ENCODE peak calls at places on chromosomes 7 and 10, in six cellular contexts. B is HepG2, U is SK-N-SH, T is K562, C is IMR-90, G is GM12878. Q is an unnamed sample.

GRCh38 chr10:97821308-97822038 is 28.2 kb upstream of the GOLGA7B start:
- DNase-seq in B (no peak), G (no peak), U (no peak), C (no peak), T (no peak), Q (no peak)

GRCh38 chr7:155457544-155458316 is at the start of gene EN2:
- DNase-seq in C (no peak), G (no peak), U (peak), B (no peak), T (peak), Q (no peak)

GRCh38 chr7:135499818-135500217 is 10.1 kb downstream of the CNOT4 start:
- DNase-seq in G (no peak), B (no peak), T (no peak), U (no peak), C (no peak), Q (no peak)

GRCh38 chr10:35448687-35449662 is 112.7 kb downstream of the CCNY start:
- DNase-seq in B (peak), T (no peak), C (no peak), U (no peak), G (no peak), Q (no peak)

GRCh38 chr10:48493083-48493871 is 111.6 kb downstream of the ARHGAP22 start:
- DNase-seq in T (no peak), G (no peak), U (peak), B (no peak), C (no peak), Q (no peak)

GRCh38 chr10:93408788-93409187 is 73.3 kb downstream of the MYOF start:
- DNase-seq in U (no peak), G (no peak), C (no peak), B (peak), T (no peak), Q (no peak)

GRCh38 chr10:75097666-75098285 is 13.7 kb upstream of the SAMD8 start:
- DNase-seq in C (peak), T (no peak), U (no peak), B (peak), G (no peak), Q (no peak)

GRCh38 chr7:55641811-55642210 is 69.5 kb upstream of the VOPP1 start:
- DNase-seq in C (no peak), U (no peak), B (no peak), T (no peak), G (peak), Q (no peak)

GRCh38 chr7:103446046-103446520 is at the start of gene SLC26A5:
- DNase-seq in B (no peak), G (no peak), U (peak), T (peak), C (no peak), Q (no peak)

GRCh38 chr7:16967174-16967868 is 85.5 kb upstream of the AGR3 start:
- DNase-seq in G (no peak), T (no peak), B (no peak), U (no peak), C (peak), Q (no peak)

GRCh38 chr7:8436965-8437364 is 3.6 kb downstream of the NXPH1 start:
- DNase-seq in C (no peak), B (peak), U (no peak), T (peak), G (peak), Q (peak)

GRCh38 chr10:29253096-29254029 is 35.5 kb upstream of the LYZL1 start:
- DNase-seq in B (no peak), G (no peak), C (no peak), U (no peak), T (no peak), Q (no peak)

GRCh38 chr7:24336461-24336860 is 52.5 kb downstream of the NPY start:
- DNase-seq in C (no peak), T (no peak), B (peak), U (no peak), G (no peak), Q (no peak)

GRCh38 chr10:50594012-50594411 is 29.7 kb downstream of the SGMS1 start:
- DNase-seq in C (peak), B (no peak), G (no peak), U (peak), T (no peak), Q (no peak)

GRCh38 chr7:77310982-77311381 is 105.2 kb downstream of the GSAP start:
- DNase-seq in G (no peak), U (no peak), C (no peak), T (no peak), B (no peak), Q (no peak)

GRCh38 chr10:58531084-58531695 is 18.5 kb downstream of the BICC1 start:
- DNase-seq in C (peak), G (peak), B (peak), U (no peak), T (peak), Q (no peak)

GRCh38 chr10:101602767-101603398 is 14.8 kb downstream of the DPCD start:
- DNase-seq in C (peak), U (peak), G (peak), B (peak), T (peak), Q (peak)

GRCh38 chr10:5014936-5015335 is 11.3 kb upstream of the AKR1C2 start:
- DNase-seq in C (no peak), U (no peak), T (peak), G (no peak), B (peak), Q (no peak)

GRCh38 chr7:112502700-112503099 is 21.9 kb downstream of the LSMEM1 start:
- DNase-seq in U (no peak), C (no peak), T (no peak), B (no peak), G (no peak), Q (no peak)

GRCh38 chr10:6300106-6300783 is 97.5 kb downstream of the PFKFB3 start:
- DNase-seq in T (no peak), G (peak), C (peak), B (no peak), U (no peak), Q (no peak)

GRCh38 chr10:46541735-46542566 is 14.5 kb downstream of the GPRIN2 start:
- DNase-seq in C (no peak), T (no peak), B (no peak), U (peak), G (no peak), Q (no peak)

GRCh38 chr10:109895848-109896247 is 27.5 kb downstream of the XPNPEP1 start:
- DNase-seq in T (no peak), C (no peak), U (no peak), G (no peak), B (no peak), Q (no peak)

GRCh38 chr10:100697070-100697469 is 48.3 kb upstream of the PAX2 start:
- DNase-seq in C (peak), G (no peak), T (no peak), B (peak), U (no peak), Q (no peak)

GRCh38 chr7:115911466-115911865 is 119.1 kb downstream of the TFEC start:
- DNase-seq in B (no peak), C (peak), G (no peak), U (no peak), T (no peak), Q (no peak)

GRCh38 chr7:121595949-121596692 is 200.0 kb upstream of the FAM3C start:
- DNase-seq in C (no peak), T (no peak), G (no peak), B (no peak), U (no peak), Q (no peak)

GRCh38 chr7:131381069-131381838 is 53.6 kb downstream of the MKLN1 start:
- DNase-seq in C (peak), U (no peak), B (no peak), T (no peak), G (no peak), Q (no peak)

GRCh38 chr7:1494866-1495563 is 9.2 kb downstream of the INTS1 start:
- DNase-seq in G (no peak), C (no peak), T (no peak), U (no peak), B (no peak), Q (no peak)

GRCh38 chr7:113710310-113711106 is 208.3 kb downstream of the PPP1R3A start:
- DNase-seq in U (peak), G (peak), C (peak), T (peak), B (peak), Q (peak)

GRCh38 chr7:12584940-12585339 is 14.4 kb downstream of the SCIN start:
- DNase-seq in B (no peak), T (no peak), U (no peak), C (no peak), G (peak), Q (no peak)

GRCh38 chr7:127980901-127981300 is 50.3 kb downstream of the LRRC4 start:
- DNase-seq in T (no peak), B (no peak), G (no peak), U (no peak), C (no peak), Q (no peak)

GRCh38 chr7:129767120-129768011 is 155.8 kb downstream of the NRF1 start:
- DNase-seq in U (peak), G (no peak), B (no peak), T (no peak), C (no peak), Q (no peak)

GRCh38 chr10:94299417-94299816 is 63.3 kb downstream of the NOC3L start:
- DNase-seq in B (peak), T (peak), C (peak), U (no peak), G (no peak), Q (no peak)

DNA sequence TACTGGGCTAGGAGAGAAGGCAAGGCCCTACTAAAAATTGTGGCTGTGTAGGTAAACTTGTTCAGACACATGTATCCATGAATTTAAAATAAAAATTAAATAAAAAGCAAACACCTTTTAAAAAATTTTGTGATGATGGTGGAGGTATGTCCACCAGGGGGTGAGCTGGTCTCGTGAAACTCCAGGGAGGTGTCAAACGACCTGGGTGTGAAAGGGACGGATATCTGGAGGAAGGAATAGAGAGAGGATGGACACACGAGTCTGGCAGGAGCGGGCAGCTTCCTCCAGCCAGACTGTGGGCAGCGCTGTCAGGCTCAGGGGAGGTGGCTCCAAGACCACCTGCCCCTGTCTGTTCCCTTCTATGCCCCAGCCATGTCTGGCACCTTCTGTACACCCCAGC is 34.8 kb upstream of the DMBT1 start:
- DNase-seq in T (no peak), U (no peak), G (no peak), C (no peak), B (peak), Q (no peak)
- TF ChIP-seq RFX5 in T (no peak), U (no peak), G (no peak), C (no peak), B (no peak), Q (no peak)

DNA sequence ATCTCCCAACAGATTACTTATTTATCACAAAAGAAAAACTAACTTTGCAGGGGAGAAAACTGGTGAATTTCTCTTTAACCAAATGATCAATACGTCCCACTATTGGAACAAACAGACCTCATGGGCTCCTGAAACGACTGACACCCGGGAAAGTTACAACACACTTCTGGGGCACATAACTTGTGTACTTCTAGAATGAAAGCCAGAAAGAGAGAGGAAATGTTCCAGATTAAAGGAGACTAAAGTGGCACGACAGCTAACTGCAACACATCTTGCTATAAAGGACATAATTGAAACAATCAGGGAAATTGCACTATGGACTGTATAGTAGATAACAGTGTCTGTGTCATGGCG is 14.7 kb upstream of the TPST1 start:
- DNase-seq in B (no peak), T (no peak), G (no peak), C (no peak), U (no peak), Q (no peak)
- H3K9ac ChIP-seq in B (no peak), T (no peak), G (no peak), C (no peak), U (no peak), Q (no peak)

GRCh38 chr7:50497968-50498367 is 47.8 kb upstream of the FIGNL1 start:
- DNase-seq in U (peak), G (no peak), C (peak), T (no peak), B (no peak), Q (no peak)
- TF ChIP-seq RFX5 in U (no peak), G (no peak), C (no peak), T (no peak), B (no peak), Q (no peak)

GRCh38 chr7:151247016-151247580 is 1.4 kb downstream of the SMARCD3 start:
- DNase-seq in G (no peak), U (peak), B (no peak), C (no peak), T (no peak), Q (no peak)

GRCh38 chr7:151246161-151247015 is 2.1 kb downstream of the SMARCD3 start:
- DNase-seq in B (no peak), G (no peak), U (peak), T (no peak), C (no peak), Q (no peak)

GRCh38 chr7:151249034-151249731 is 689 bp upstream of the SMARCD3 start:
- DNase-seq in T (peak), G (no peak), U (peak), B (no peak), C (peak), Q (no peak)

GRCh38 chr7:151248191-151249033 is at the start of gene SMARCD3:
- DNase-seq in U (peak), G (no peak), B (peak), T (peak), C (peak), Q (no peak)

DNA sequence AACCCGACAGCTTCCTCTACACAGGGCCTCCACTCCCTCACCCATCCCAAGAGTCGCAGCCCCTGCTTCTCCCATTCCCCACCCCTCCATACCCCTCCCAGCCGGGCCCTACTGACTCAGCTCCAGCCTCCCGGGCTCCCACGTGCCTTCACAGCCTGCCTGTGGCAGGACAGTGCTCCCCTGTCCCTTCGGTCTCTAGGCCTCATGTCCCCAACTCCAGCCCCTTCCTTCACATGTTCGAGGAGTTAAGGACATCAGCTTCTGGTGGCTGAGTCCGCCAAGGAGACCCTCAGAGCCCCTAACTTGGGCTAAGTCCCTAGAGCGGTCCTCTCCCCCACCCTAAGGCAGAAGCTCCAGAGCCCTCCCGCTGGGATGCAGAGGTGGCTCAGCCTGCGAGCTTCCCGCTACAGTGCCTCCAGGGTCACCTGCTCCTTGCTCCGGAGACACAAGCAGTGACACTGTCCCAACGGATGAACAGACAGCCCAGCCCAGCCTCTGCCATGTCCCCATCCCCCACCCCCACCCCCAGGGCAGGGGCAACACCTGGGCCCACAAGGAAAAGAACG is 800 bp downstream of the SMARCD3 start:
- DNase-seq in G (no peak), U (no peak), T (no peak), B (no peak), C (no peak), Q (peak)
- H3K9ac ChIP-seq in G (no peak), U (peak), T (no peak), B (no peak), C (peak), Q (no peak)

DNA sequence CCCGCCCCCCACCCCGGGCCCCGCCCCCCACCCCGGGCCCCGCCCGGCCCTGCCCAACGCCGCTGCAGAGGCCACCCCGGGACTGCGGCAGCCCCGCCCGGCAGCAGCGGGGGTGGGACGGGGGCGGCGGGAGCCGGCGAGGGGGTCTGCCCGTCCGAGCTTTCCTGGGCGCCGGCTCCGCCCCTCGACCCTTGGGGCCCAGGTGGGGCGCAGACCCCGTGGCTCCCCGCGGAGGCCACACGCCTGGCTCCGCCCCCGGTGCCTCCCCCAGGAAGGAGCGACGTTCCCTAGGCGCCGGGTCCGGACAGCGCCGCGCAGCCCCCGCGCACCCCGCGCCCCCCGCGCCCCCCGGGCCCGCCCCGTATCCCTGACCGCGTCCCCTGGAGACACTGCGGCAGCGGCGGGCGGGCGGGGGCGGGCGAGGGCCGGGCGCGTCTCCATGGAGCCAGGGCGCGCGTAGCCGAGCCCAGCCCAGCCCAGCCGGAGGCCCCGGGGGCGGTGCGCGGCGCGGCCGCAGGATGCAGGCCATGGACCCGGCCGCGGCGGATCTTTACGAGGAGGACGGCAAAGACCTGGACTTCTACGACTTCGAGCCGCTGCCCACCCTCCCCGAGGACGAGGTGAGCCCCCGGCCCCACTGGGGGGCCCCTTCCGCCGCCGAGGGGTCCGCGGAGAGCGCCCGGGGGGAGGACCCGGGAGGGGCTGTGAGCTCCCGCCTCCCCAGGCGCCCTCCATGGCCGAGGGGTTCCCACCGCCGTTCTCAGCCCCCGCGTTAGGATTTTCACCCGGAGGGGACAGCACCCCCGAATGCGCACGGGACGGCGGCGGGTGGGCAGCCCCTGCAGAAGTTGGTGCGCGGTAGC is at the start of gene KNDC1:
- DNase-seq in G (no peak), T (peak), C (peak), U (peak), B (no peak), Q (no peak)
- TF ChIP-seq RFX5 in G (no peak), T (no peak), C (no peak), U (no peak), B (no peak), Q (no peak)